ENCODE peak calls at places on chromosomes 3 and 15, in ten cellular contexts. B, X, A, G, I, H, P, Y, E and D are unnamed samples. For H3K4me1, the result is how much of the 10 kb centered on the place peaks cover.

GRCh38 chr3:101725890-101726275 is 1.5 kb downstream of the CEP97 start:
- DNase-seq in E (no peak), B (no peak), Y (no peak), I (no peak), G (no peak), X (no peak), P (no peak), H (no peak), A (no peak), D (no peak)

GRCh38 chr15:80173022-80173759 is 20.4 kb downstream of the FAH start:
- DNase-seq in H (peak), I (peak), B (peak), P (peak), E (peak), Y (peak), G (peak), A (peak), X (peak), D (peak)

GRCh38 chr15:92455271-92455670 is 61.6 kb downstream of the ST8SIA2 start:
- DNase-seq in Y (no peak), H (no peak), A (no peak), X (no peak), E (no peak), G (no peak), P (no peak), B (no peak), I (no peak), D (no peak)

GRCh38 chr15:71686221-71687050 is 123.9 kb upstream of the NR2E3 start:
- DNase-seq in H (no peak), I (no peak), G (no peak), B (no peak), E (no peak), Y (no peak), X (no peak), A (no peak), P (no peak), D (no peak)

GRCh38 chr15:91055548-91056331 is 33.3 kb upstream of the VPS33B start:
- DNase-seq in Y (no peak), I (peak), G (peak), B (peak), H (peak), X (peak), E (peak), A (peak), P (no peak), D (peak)

GRCh38 chr3:123310741-123311140 is 109.0 kb downstream of the SEC22A start:
- DNase-seq in B (no peak), H (no peak), G (peak), Y (no peak), X (no peak), E (no peak), P (peak), I (no peak), A (no peak), D (no peak)

GRCh38 chr3:52281980-52282801 is 3.7 kb upstream of the WDR82 start:
- DNase-seq in E (peak), B (no peak), I (no peak), X (peak), P (no peak), G (no peak), Y (peak), A (peak), H (no peak), D (no peak)

GRCh38 chr3:119177321-119177720 is 3.9 kb downstream of the UPK1B start:
- DNase-seq in A (no peak), H (no peak), G (peak), X (no peak), B (no peak), E (no peak), Y (no peak), P (no peak), I (no peak), D (no peak)

GRCh38 chr3:46904303-46905190 is 27.0 kb downstream of the PTH1R start:
- DNase-seq in I (no peak), Y (no peak), G (no peak), H (no peak), E (no peak), X (no peak), P (peak), A (no peak), B (no peak), D (no peak)

GRCh38 chr3:95815828-95816227 is 998.6 kb upstream of the EPHA6 start:
- DNase-seq in A (no peak), E (no peak), I (no peak), Y (no peak), G (no peak), X (no peak), B (no peak), P (no peak), H (no peak), D (no peak)

GRCh38 chr3:115760722-115761121 is 137.4 kb downstream of the GAP43 start:
- DNase-seq in P (no peak), Y (no peak), A (no peak), B (no peak), E (no peak), H (no peak), X (no peak), G (no peak), I (no peak), D (no peak)

GRCh38 chr15:75671684-75672083 is 24.0 kb downstream of the SNX33 start:
- DNase-seq in X (no peak), P (no peak), E (no peak), G (no peak), A (no peak), B (no peak), H (no peak), Y (no peak), I (no peak), D (no peak)
- H3K27ac ChIP-seq in X (no peak), P (no peak), E (no peak), G (no peak), A (no peak), B (peak), H (peak), Y (no peak), I (peak), D (no peak)

GRCh38 chr3:31230834-31231233 is 301.9 kb upstream of the STT3B start:
- DNase-seq in H (no peak), E (no peak), P (no peak), X (no peak), B (no peak), Y (no peak), I (no peak), A (no peak), G (no peak), D (no peak)

GRCh38 chr3:31235062-31235704 is 297.5 kb upstream of the STT3B start:
- DNase-seq in Y (no peak), E (no peak), H (no peak), I (peak), G (no peak), X (no peak), P (no peak), B (no peak), A (no peak), D (no peak)

GRCh38 chr3:31230425-31230824 is 302.3 kb upstream of the STT3B start:
- DNase-seq in X (no peak), H (no peak), I (no peak), G (no peak), P (no peak), E (no peak), A (peak), Y (no peak), B (no peak), D (no peak)

GRCh38 chr3:31232049-31233040 is 300.4 kb upstream of the STT3B start:
- DNase-seq in E (no peak), X (no peak), A (no peak), Y (no peak), P (no peak), G (no peak), B (peak), I (no peak), H (no peak), D (no peak)

GRCh38 chr3:31234143-31234542 is 298.6 kb upstream of the STT3B start:
- DNase-seq in A (no peak), G (no peak), X (no peak), P (no peak), E (no peak), H (no peak), I (no peak), B (no peak), Y (no peak), D (no peak)
- H3K4me1 ChIP-seq in A (under half), G (under half), X (under half), P (under half), E (under half), H (under half), I (under half), B (under half), Y (under half), D (under half)

GRCh38 chr3:149552700-149553099 is 78.2 kb downstream of the TM4SF4 start:
- DNase-seq in Y (no peak), E (no peak), B (no peak), A (no peak), H (no peak), P (no peak), I (no peak), G (no peak), X (no peak), D (no peak)

GRCh38 chr3:149551500-149551899 is 77.0 kb downstream of the TM4SF4 start:
- DNase-seq in P (no peak), I (no peak), H (no peak), A (no peak), B (no peak), G (no peak), X (no peak), Y (no peak), E (no peak), D (no peak)

GRCh38 chr3:149547954-149548728 is 73.6 kb downstream of the TM4SF4 start:
- DNase-seq in X (no peak), P (no peak), A (no peak), B (peak), H (peak), G (peak), I (peak), E (no peak), Y (no peak), D (no peak)

GRCh38 chr3:149547413-149547812 is 72.9 kb downstream of the TM4SF4 start:
- DNase-seq in Y (no peak), A (no peak), B (peak), H (peak), G (no peak), X (no peak), P (no peak), E (no peak), I (peak), D (no peak)

GRCh38 chr3:149548729-149549065 is 74.2 kb downstream of the TM4SF4 start:
- DNase-seq in Y (no peak), E (no peak), X (no peak), H (no peak), P (no peak), I (no peak), G (no peak), B (no peak), A (no peak), D (no peak)
- H3K27ac ChIP-seq in Y (no peak), E (no peak), X (no peak), H (peak), P (peak), I (peak), G (peak), B (peak), A (no peak), D (no peak)

GRCh38 chr3:99648496-99648895 is 10.1 kb downstream of the COL8A1 start:
- DNase-seq in P (no peak), X (no peak), Y (no peak), B (no peak), I (no peak), H (no peak), A (no peak), E (no peak), G (no peak), D (no peak)
- H3K4me1 ChIP-seq in P (under half), X (under half), Y (under half), B (under half), I (under half), H (under half), A (under half), E (under half), G (under half), D (under half)

GRCh38 chr15:85707519-85708338 is 87.0 kb downstream of the KLHL25 start:
- DNase-seq in I (peak), B (no peak), E (no peak), A (no peak), X (peak), H (no peak), Y (no peak), G (peak), P (no peak), D (peak)
- H3K27ac ChIP-seq in I (peak), B (peak), E (peak), A (peak), X (peak), H (peak), Y (peak), G (peak), P (peak), D (peak)

GRCh38 chr15:58547628-58548307 is 116.0 kb downstream of the LIPC start:
- DNase-seq in A (no peak), I (no peak), H (no peak), E (no peak), P (no peak), G (no peak), B (no peak), X (no peak), Y (no peak), D (no peak)

GRCh38 chr15:58551084-58551763 is 119.4 kb downstream of the LIPC start:
- DNase-seq in H (no peak), E (no peak), B (no peak), I (no peak), P (no peak), A (no peak), Y (no peak), G (no peak), X (no peak), D (no peak)

GRCh38 chr15:58548308-58549012 is 116.7 kb downstream of the LIPC start:
- DNase-seq in B (no peak), P (no peak), I (no peak), G (no peak), A (no peak), X (no peak), Y (no peak), H (no peak), E (no peak), D (no peak)

GRCh38 chr15:58549780-58550064 is 117.9 kb downstream of the LIPC start:
- DNase-seq in I (no peak), E (no peak), B (no peak), Y (no peak), P (no peak), X (no peak), H (no peak), A (no peak), G (no peak), D (no peak)

DNA sequence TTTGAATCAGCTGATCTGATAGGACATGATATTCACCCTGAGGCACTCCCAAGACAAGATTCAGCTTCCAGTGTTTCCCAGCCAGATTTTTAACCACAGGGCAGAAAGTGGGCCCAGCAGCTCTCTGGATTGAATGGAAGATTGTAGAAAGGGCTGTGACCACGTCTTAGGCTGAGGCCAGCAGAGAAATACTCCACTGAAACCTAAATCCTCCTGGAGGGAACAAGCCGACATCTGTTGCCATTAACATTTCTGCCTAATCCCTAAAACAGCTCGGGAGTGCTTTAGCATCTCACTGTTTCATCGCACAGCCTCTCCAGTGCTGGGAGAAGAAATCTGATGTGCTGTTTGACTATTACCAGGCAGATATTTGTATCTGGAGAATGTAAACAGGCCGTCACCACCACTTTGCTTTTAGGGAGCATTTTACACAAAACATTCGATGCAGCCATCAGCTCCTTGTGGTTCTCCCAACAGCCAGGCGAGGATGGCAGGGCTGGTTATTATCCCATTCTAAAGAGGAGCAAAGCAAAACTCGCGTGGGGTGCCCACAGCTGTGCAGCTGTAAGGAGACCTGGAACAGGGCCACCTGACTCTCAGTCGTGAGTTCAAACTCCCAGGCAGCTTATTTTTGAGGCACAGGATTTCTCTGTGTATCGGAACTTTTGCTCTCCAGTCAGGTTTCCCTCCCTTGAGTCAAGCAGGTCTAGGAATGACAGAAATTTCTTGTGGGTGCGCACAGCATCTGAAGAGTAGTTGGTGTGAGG is 117.4 kb downstream of the LIPC start:
- DNase-seq in Y (no peak), B (no peak), G (no peak), E (no peak), H (no peak), P (no peak), X (no peak), I (peak), A (no peak), D (no peak)
- H3K4me1 ChIP-seq in Y (under half), B (under half), G (half or more), E (under half), H (under half), P (under half), X (under half), I (under half), A (under half), D (under half)

DNA sequence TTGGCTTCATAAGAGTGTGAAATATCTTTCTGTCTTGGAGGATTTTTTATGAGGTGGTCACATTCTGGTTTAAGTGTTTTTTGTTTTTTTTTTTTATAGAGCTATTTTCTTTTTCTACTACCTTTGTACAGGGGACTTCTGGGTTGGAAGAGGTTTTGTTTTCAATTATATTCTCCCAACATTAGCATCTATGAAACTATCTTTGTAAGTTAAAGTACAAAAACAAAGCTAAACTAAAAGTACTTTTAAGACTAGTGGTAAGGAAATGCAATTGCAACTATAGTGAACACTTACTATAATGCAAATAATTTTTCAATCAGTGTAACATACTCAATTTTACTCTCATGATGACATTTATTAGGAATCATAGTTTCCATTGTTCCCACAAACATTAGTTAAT is 688.2 kb downstream of the SI start:
- DNase-seq in B (no peak), E (no peak), I (no peak), P (no peak), G (no peak), X (no peak), Y (no peak), H (no peak), A (no peak), D (no peak)
- H3K27ac ChIP-seq in B (no peak), E (no peak), I (no peak), P (no peak), G (no peak), X (no peak), Y (no peak), H (no peak), A (no peak), D (no peak)

DNA sequence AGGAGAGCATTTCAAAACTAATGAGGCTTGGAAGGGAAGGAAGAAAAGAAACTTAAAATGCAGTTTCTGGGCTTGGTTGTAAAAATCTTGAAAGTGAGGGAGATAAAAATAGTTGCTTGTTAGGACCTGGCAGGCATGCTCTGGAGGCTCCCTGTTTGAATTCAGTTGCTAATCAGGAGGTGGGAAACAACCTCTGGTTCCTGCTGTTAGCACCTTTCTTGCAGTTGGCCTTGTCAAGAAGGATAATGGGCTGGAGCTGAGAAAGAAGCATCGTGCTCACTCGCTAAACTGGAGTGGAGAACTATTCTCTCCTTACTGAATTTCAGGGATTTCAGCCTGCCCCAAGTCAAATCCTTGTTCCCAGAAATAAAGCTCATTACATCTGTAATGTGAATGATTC is 23.4 kb downstream of the SNAPC5 start:
- DNase-seq in H (no peak), A (no peak), I (no peak), P (no peak), G (no peak), E (no peak), Y (no peak), X (no peak), B (no peak), D (no peak)
- H3K4me1 ChIP-seq in H (under half), A (under half), I (under half), P (under half), G (under half), E (under half), Y (under half), X (under half), B (under half), D (under half)

GRCh38 chr15:74200871-74201419 is 1.6 kb downstream of the STRA6 start:
- DNase-seq in Y (no peak), E (no peak), X (no peak), P (no peak), I (peak), H (no peak), A (no peak), B (no peak), G (peak), D (no peak)

GRCh38 chr15:74201656-74202420 is 749 bp downstream of the STRA6 start:
- DNase-seq in Y (no peak), E (no peak), X (no peak), I (no peak), H (no peak), G (peak), A (no peak), P (no peak), B (no peak), D (no peak)

GRCh38 chr15:74202461-74203401 is at the start of gene STRA6:
- DNase-seq in G (peak), H (no peak), P (no peak), I (no peak), E (no peak), Y (no peak), A (no peak), X (no peak), B (no peak), D (no peak)

GRCh38 chr15:74199293-74199645 is 3.3 kb downstream of the STRA6 start:
- DNase-seq in X (no peak), G (no peak), I (no peak), Y (no peak), E (no peak), H (no peak), A (no peak), P (no peak), B (no peak), D (no peak)

DNA sequence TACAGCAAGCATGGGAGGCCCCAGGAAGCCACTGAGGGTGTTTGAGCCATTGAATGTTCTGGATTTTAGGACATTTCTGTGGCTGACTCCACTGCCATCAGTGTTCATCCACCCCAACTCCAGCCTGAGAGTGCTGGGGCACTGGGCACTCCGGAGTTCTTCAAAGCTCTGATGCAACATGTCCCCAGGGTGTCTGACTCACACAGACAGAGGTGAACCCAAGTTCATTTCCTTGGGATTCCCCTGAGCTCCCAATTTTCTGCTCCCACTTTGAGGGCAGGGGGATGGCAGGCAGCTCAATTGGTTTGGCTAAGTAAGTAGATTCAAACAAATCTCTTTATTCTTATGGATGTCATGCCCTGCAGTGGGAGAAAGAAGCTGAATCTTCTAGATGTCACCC is 2.2 kb downstream of the STRA6 start:
- DNase-seq in Y (no peak), I (peak), H (peak), P (no peak), E (no peak), G (peak), B (no peak), A (no peak), X (peak), D (no peak)
- H3K27ac ChIP-seq in Y (no peak), I (no peak), H (no peak), P (no peak), E (no peak), G (peak), B (no peak), A (no peak), X (no peak), D (no peak)